ENCODE peak calls at places on chromosomes 7 and 10, in four cellular contexts. S is ovary, B is PC-9, D is DND-41. J is an unnamed sample.

GRCh38 chr10:43226441-43226840 is 40.4 kb downstream of the RASGEF1A start:
- DNase-seq in S (no peak), D (no peak), B (no peak), J (no peak)

GRCh38 chr10:47305566-47305965 is 5.6 kb downstream of the GDF10 start:
- DNase-seq in S (no peak), B (no peak), D (no peak), J (no peak)

GRCh38 chr7:70093496-70093895 is 495.2 kb downstream of the AUTS2 start:
- DNase-seq in D (no peak), S (no peak), B (no peak), J (no peak)

GRCh38 chr7:16129431-16130126 is 291.8 kb downstream of the CRPPA start:
- DNase-seq in B (peak; percentile 95), S (no peak), D (no peak), J (no peak)

GRCh38 chr7:38748056-38748610 is 117.0 kb upstream of the AMPH start:
- DNase-seq in D (no peak), B (no peak), S (no peak), J (no peak)

GRCh38 chr7:37439282-37440021 is 9.2 kb downstream of the ELMO1 start:
- DNase-seq in S (no peak), D (no peak), B (no peak), J (no peak)

GRCh38 chr10:60605476-60605875 is 172.8 kb upstream of the CDK1 start:
- DNase-seq in S (no peak), D (no peak), B (no peak), J (no peak)

GRCh38 chr7:101488826-101489572 is 126.3 kb downstream of the COL26A1 start:
- DNase-seq in D (no peak), B (peak; percentile 78), S (no peak), J (no peak)

GRCh38 chr10:458466-458865 is 231.0 kb downstream of the DIP2C start:
- DNase-seq in B (no peak), S (no peak), D (no peak), J (no peak)

GRCh38 chr10:133393401-133394063 is 425 bp upstream of the MTG1 start:
- DNase-seq in B (no peak), D (no peak), S (peak; percentile 36), J (no peak)

GRCh38 chr10:46549171-46550075 is 7.0 kb downstream of the GPRIN2 start:
- DNase-seq in S (peak; percentile 29), B (no peak), D (peak; percentile 2), J (peak; percentile 48)

GRCh38 chr7:28315565-28316420 is 96.5 kb upstream of the CREB5 start:
- DNase-seq in S (no peak), D (no peak), B (no peak), J (no peak)

GRCh38 chr7:158828343-158829020 is 827 bp downstream of the ESYT2 start:
- DNase-seq in B (no peak), D (peak; percentile 49), S (peak; percentile 81), J (no peak)

GRCh38 chr10:125247576-125247975 is 87.2 kb upstream of the CTBP2 start:
- DNase-seq in S (no peak), D (no peak), B (no peak), J (no peak)

GRCh38 chr7:590731-591551 is 71.3 kb upstream of the PDGFA start:
- DNase-seq in D (no peak), S (no peak), B (no peak), J (no peak)

GRCh38 chr10:96124230-96125141 is 5.6 kb upstream of the ZNF518A start:
- DNase-seq in S (no peak), D (peak; percentile 61), B (peak; percentile 52), J (no peak)

GRCh38 chr7:126016722-126017121 is 1087.1 kb upstream of the POT1 start:
- DNase-seq in B (no peak), S (no peak), D (no peak), J (no peak)

GRCh38 chr10:24694086-24694485 is 29.6 kb downstream of the ARHGAP21 start:
- DNase-seq in B (no peak), S (no peak), D (no peak), J (no peak)

GRCh38 chr7:36775061-36775631 is 50.9 kb upstream of the AOAH start:
- DNase-seq in D (no peak), S (no peak), B (no peak), J (no peak)

GRCh38 chr7:2253021-2253420 is 11.0 kb downstream of the NUDT1 start:
- DNase-seq in D (no peak), B (no peak), S (no peak), J (no peak)
- H3K36me3 ChIP-seq in D (peaks cover 72% of the 10 kb centered on the region), B (no peaks in the 10 kb centered on the region), S (no peaks in the 10 kb centered on the region), J (no peaks in the 10 kb centered on the region)

DNA sequence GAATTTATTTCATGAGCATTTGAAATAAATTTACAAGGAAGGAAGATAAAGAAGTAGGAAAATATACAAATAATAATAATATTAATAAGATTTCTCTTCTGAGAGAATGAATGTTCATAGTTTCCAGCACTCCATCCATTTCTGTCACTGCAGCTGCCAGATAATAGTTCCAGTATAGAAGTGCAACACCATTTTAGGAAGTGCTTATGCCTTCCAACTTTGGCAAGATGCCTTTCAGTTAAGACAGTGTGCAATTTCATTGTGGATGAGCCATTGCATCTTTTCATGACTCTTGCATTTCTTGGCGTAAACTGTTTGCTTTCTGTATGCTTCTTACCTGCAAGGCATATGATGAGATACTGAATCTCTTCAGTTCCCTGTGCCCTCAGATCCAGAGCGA is 185.0 kb downstream of the PDE1C start:
- DNase-seq in B (no peak), D (no peak), S (no peak), J (no peak)
- H3K27ac ChIP-seq in B (no peak overlapping the region), D (no peak overlapping the region), S (no peak overlapping the region), J (no peak overlapping the region)

GRCh38 chr7:99627513-99627912 is 10.8 kb downstream of the ZSCAN25 start:
- DNase-seq in D (no peak), S (no peak), B (no peak), J (no peak)

GRCh38 chr7:99624487-99624886 is 7.7 kb downstream of the ZSCAN25 start:
- DNase-seq in S (no peak), D (peak; percentile 92), B (no peak), J (peak; percentile 67)

GRCh38 chr7:99625321-99625720 is 8.6 kb downstream of the ZSCAN25 start:
- DNase-seq in S (no peak), D (no peak), B (no peak), J (no peak)

GRCh38 chr7:99626661-99627060 is 9.9 kb downstream of the ZSCAN25 start:
- DNase-seq in S (no peak), D (no peak), B (no peak), J (no peak)

GRCh38 chr7:99625961-99626360 is 9.2 kb downstream of the ZSCAN25 start:
- DNase-seq in B (no peak), S (no peak), D (no peak), J (no peak)
- H3K36me3 ChIP-seq in B (peaks cover 35% of the 10 kb centered on the region), S (no peaks in the 10 kb centered on the region), D (peaks cover 97% of the 10 kb centered on the region), J (peaks cover 52% of the 10 kb centered on the region)

GRCh38 chr10:15585303-15585715 is 134.4 kb downstream of the ITGA8 start:
- DNase-seq in D (peak; percentile 50), S (peak; percentile 40), B (no peak), J (no peak)
- H3K27ac ChIP-seq in D (no peak overlapping the region), S (no peak overlapping the region), B (no peak overlapping the region), J (no peak overlapping the region)